ENCODE peak calls at places on chromosomes 6 and 20, in eight cellular contexts. G is GM12878; S is CD8-positive, alpha-beta memory T cell; F is CD4-positive, CD25-positive, alpha-beta regulatory T cell; P is heart left ventricle; Z is spleen; W is sigmoid colon; L is Peyer's patch. M is an unnamed sample.

GRCh38 chr6:162442675-162443074 is 284.9 kb downstream of the PRKN start:
- DNase-seq in G (no peak), S (no peak), F (no peak), P (no peak), Z (no peak), W (no peak), L (no peak), M (no peak)

GRCh38 chr20:36848078-36848660 is 27.8 kb upstream of the TLDC2 start:
- DNase-seq in G (no peak), S (no peak), F (no peak), P (no peak), Z (no peak), W (peak; percentile 93), L (no peak), M (no peak)

GRCh38 chr6:69802995-69803394 is 6.2 kb upstream of the LMBRD1 start:
- DNase-seq in G (no peak), S (no peak), F (no peak), P (no peak), Z (no peak), W (no peak), L (no peak), M (no peak)

GRCh38 chr6:64520050-64520449 is 884.4 kb downstream of the PHF3 start:
- DNase-seq in G (peak; percentile 5), S (no peak), F (no peak), P (no peak), Z (no peak), W (no peak), L (no peak), M (no peak)

GRCh38 chr6:111997078-111997862 is 56.6 kb upstream of the CCN6 start:
- DNase-seq in G (no peak), S (peak; percentile 77), F (peak; percentile 73), P (peak; percentile 91), Z (peak; percentile 93), W (peak; percentile 93), L (peak; percentile 73), M (peak; percentile 88)

GRCh38 chr20:34011275-34011674 is 17.6 kb downstream of the RALY start:
- DNase-seq in G (no peak), S (no peak), F (no peak), P (no peak), Z (no peak), W (no peak), L (no peak), M (no peak)

GRCh38 chr6:35737413-35738211 is 780 bp downstream of the ARMC12 start:
- DNase-seq in G (no peak), S (peak; percentile 64), F (no peak), P (no peak), Z (peak; percentile 73), W (no peak), L (no peak), M (no peak)

GRCh38 chr20:39716796-39717341 is 754.7 kb downstream of the DHX35 start:
- DNase-seq in G (peak; percentile 8), S (no peak), F (no peak), P (no peak), Z (no peak), W (no peak), L (no peak), M (no peak)

GRCh38 chr20:36313936-36314335 is 7.8 kb downstream of the DLGAP4 start:
- DNase-seq in G (no peak), S (no peak), F (no peak), P (no peak), Z (peak; percentile 29), W (peak; percentile 50), L (no peak), M (peak; percentile 48)

GRCh38 chr20:12173333-12173732 is 255.6 kb downstream of the BTBD3 start:
- DNase-seq in G (no peak), S (no peak), F (no peak), P (no peak), Z (no peak), W (no peak), L (no peak), M (no peak)

GRCh38 chr6:119261944-119262284 is 87.6 kb downstream of the MAN1A1 start:
- DNase-seq in G (no peak), S (no peak), F (no peak), P (no peak), Z (no peak), W (no peak), L (no peak), M (no peak)

GRCh38 chr6:34559651-34560365 is 3.7 kb upstream of the SPDEF start:
- DNase-seq in G (no peak), S (no peak), F (no peak), P (no peak), Z (no peak), W (no peak), L (no peak), M (no peak)

GRCh38 chr20:61627791-61628415 is 375.8 kb downstream of the CDH4 start:
- DNase-seq in G (no peak), S (no peak), F (no peak), P (peak; percentile 36), Z (no peak), W (no peak), L (no peak), M (no peak)

GRCh38 chr20:1377341-1377871 is 15.4 kb downstream of the FKBP1A start:
- DNase-seq in G (no peak), S (no peak), F (no peak), P (no peak), Z (no peak), W (no peak), L (no peak), M (no peak)

GRCh38 chr6:117215353-117216090 is 49.8 kb upstream of the VGLL2 start:
- DNase-seq in G (no peak), S (no peak), F (no peak), P (no peak), Z (no peak), W (no peak), L (no peak), M (no peak)

GRCh38 chr6:50819527-50819905 is 845 bp downstream of the TFAP2B start:
- DNase-seq in G (no peak), S (no peak), F (no peak), P (no peak), Z (no peak), W (no peak), L (no peak), M (no peak)

GRCh38 chr6:50821431-50822077 is 2.9 kb downstream of the TFAP2B start:
- DNase-seq in G (no peak), S (no peak), F (no peak), P (no peak), Z (no peak), W (no peak), L (no peak), M (no peak)

GRCh38 chr6:50820590-50821234 is 2.0 kb downstream of the TFAP2B start:
- DNase-seq in G (no peak), S (no peak), F (no peak), P (no peak), Z (no peak), W (no peak), L (no peak), M (no peak)

GRCh38 chr6:50818673-50819072 is at the start of gene TFAP2B:
- DNase-seq in G (no peak), S (no peak), F (no peak), P (no peak), Z (no peak), W (no peak), L (no peak), M (no peak)

DNA sequence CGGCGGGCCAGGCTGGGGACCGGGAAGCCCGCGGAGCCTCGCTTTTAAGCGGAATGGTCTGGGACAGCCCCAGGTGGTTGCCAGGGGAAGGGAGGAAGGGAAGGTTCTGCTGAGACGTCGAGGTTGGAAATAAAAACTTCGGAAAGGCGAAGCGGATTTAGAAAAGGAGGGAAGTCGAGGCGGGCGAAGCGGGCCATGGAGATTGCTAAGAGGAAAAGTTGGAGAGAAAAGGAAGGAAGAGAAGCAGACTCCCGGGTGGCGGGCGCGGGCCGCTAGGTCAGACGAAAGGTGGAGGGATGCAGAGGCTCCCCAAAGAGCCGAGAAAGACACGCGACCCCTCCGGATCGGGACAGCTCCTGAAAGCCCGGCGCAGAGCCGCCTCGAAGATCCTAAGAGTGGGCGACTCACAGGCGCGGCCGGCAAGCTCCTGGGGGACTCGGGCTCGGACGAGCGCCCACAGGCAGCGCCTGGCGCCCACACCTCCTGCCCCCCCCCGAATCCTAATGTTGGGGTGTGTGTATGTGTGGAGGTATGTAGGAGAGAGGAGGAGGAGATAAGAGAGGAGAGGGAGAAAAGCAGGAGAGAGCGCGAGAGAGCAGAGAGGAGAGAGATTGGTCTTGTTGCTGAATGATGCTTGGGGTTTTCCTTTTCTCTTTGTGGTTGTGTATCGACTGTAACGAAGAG is 1.4 kb downstream of the TFAP2B start:
- DNase-seq in G (no peak), S (no peak), F (no peak), P (no peak), Z (no peak), W (no peak), L (no peak), M (peak; percentile 61)
- H3K27ac ChIP-seq in G (no peak overlapping the region), S (no peak overlapping the region), F (no peak overlapping the region), P (no peak overlapping the region), Z (no peak overlapping the region), W (no peak overlapping the region), L (no peak overlapping the region), M (no peak overlapping the region)

DNA sequence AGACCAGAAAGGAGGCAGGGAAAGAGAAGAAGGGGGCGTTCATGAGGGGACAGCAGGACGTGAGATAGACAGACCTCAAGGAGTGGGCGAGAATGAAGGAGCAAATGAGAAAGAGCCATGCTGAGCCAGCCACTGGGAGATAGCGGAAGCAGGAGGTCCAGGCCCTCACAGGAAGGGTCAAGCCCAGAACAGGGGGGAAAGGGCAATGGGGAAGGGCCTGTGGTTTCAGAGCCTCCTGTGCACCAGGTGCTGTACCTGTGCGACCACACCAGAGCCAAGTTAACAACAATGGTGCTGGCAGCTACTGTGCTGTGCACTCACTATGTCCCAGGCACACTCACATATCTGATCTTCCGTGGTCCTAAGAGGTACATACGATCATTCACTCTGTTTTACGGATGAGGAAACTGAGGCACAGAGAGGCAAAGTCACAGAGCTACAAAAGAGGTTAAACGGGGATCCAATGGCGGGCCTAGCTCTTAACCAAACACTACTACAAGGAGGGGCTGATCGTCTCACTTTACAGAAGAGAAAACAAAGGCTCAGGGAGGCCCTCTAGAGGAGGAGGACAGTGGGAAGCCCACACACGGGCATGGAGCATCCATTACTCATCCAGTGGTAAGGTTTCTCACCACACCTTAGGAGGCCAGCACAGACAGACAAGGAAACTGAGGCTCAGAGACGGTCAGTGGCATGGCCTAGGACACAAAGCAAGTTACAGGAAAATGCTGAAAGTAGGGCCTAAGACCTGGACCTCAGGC is 129.1 kb downstream of the PREX1 start:
- DNase-seq in G (no peak), S (no peak), F (no peak), P (no peak), Z (peak; percentile 16), W (peak; percentile 33), L (no peak), M (peak; percentile 8)
- H3K27ac ChIP-seq in G (no peak overlapping the region), S (no peak overlapping the region), F (no peak overlapping the region), P (no peak overlapping the region), Z (peak overlapping the region; percentile 4), W (no peak overlapping the region), L (no peak overlapping the region), M (peak overlapping the region; percentile 55)

GRCh38 chr6:110621061-110621460 is 144.6 kb upstream of the SLC22A16 start:
- DNase-seq in G (no peak), S (no peak), F (no peak), P (no peak), Z (no peak), W (no peak), L (no peak), M (no peak)
- H3K27ac ChIP-seq in G (no peak overlapping the region), S (no peak overlapping the region), F (no peak overlapping the region), P (no peak overlapping the region), Z (no peak overlapping the region), W (no peak overlapping the region), L (no peak overlapping the region), M (no peak overlapping the region)

DNA sequence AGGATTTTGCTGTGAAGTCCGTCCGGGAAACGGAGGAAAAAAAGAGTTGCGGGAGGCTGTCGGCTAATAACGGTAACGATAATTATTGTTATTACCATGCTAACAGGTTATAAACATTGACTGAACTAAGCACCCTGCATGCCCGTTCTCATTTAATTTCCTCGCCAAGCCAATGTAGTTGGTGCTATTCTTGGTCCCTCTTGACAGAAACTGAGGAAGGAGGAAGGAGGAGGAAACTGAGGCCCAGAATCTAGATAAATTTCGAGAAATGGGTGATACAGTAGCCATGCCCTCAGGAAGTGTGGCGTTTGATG is 417 bp downstream of the TPX2 start:
- DNase-seq in G (no peak), S (no peak), F (no peak), P (no peak), Z (no peak), W (no peak), L (no peak), M (no peak)
- H3K27ac ChIP-seq in G (peak overlapping the region; percentile 77), S (peak overlapping the region; percentile 76), F (peak overlapping the region; percentile 68), P (peak overlapping the region; percentile 91), Z (peak overlapping the region; percentile 76), W (no peak overlapping the region), L (peak overlapping the region; percentile 1), M (no peak overlapping the region)

M was measured in upper lobe of right lung.